ENCODE peak calls at places on chromosomes 16 and 17, in six cellular contexts. D, M, X, Y, O and B are unnamed samples.

GRCh38 chr17:40168262-40168832 is 8.9 kb upstream of the RAPGEFL1 start:
- DNase-seq in D (peak; percentile 77), M (peak; percentile 15), X (peak; percentile 59), Y (peak; percentile 41), O (peak; percentile 28), B (peak; percentile 28)

GRCh38 chr16:68079616-68080344 is 5.4 kb upstream of the NFATC3 start:
- DNase-seq in D (peak; percentile 97), M (no peak), X (peak; percentile 40), Y (peak; percentile 88), O (no peak), B (no peak)

GRCh38 chr16:26889751-26890150 is 177.0 kb upstream of the C16orf82 start:
- DNase-seq in D (no peak), M (no peak), X (no peak), Y (no peak), O (no peak), B (no peak)

GRCh38 chr17:42288985-42289862 is 926 bp downstream of the STAT5A start:
- DNase-seq in D (no peak), M (no peak), X (peak; percentile 62), Y (peak; percentile 83), O (no peak), B (no peak)

GRCh38 chr17:32993977-32994376 is 2.3 kb downstream of the SPACA3 start:
- DNase-seq in D (no peak), M (no peak), X (no peak), Y (no peak), O (no peak), B (no peak)

GRCh38 chr16:86519649-86520316 is 9.5 kb downstream of the FOXF1 start:
- DNase-seq in D (peak; percentile 48), M (no peak), X (peak; percentile 87), Y (peak; percentile 77), O (peak; percentile 63), B (no peak)

GRCh38 chr16:81608515-81609209 is 164.1 kb downstream of the CMIP start:
- DNase-seq in D (no peak), M (no peak), X (no peak), Y (peak; percentile 61), O (no peak), B (no peak)

GRCh38 chr17:76946772-76947135 is 78.5 kb downstream of the MGAT5B start:
- DNase-seq in D (no peak), M (no peak), X (no peak), Y (no peak), O (no peak), B (no peak)

GRCh38 chr17:66255112-66255511 is 25.9 kb upstream of the APOH start:
- DNase-seq in D (peak; percentile 87), M (no peak), X (no peak), Y (peak; percentile 60), O (peak; percentile 79), B (peak; percentile 23)

GRCh38 chr16:57325458-57325857 is 33.1 kb upstream of the CCL22 start:
- DNase-seq in D (peak; percentile 43), M (no peak), X (no peak), Y (no peak), O (no peak), B (no peak)

GRCh38 chr17:64336760-64337413 is 53.8 kb downstream of the PECAM1 start:
- DNase-seq in D (no peak), M (no peak), X (peak; percentile 49), Y (no peak), O (no peak), B (no peak)

GRCh38 chr17:65177901-65178300 is 40.7 kb downstream of the RGS9 start:
- DNase-seq in D (no peak), M (no peak), X (no peak), Y (no peak), O (no peak), B (no peak)

GRCh38 chr16:66519482-66519881 is 30.4 kb downstream of the TK2 start:
- DNase-seq in D (no peak), M (no peak), X (no peak), Y (no peak), O (no peak), B (no peak)

GRCh38 chr16:66521951-66522771 is 27.8 kb downstream of the TK2 start:
- DNase-seq in D (no peak), M (peak; percentile 86), X (no peak), Y (peak; percentile 53), O (peak; percentile 90), B (no peak)

GRCh38 chr16:66519974-66520373 is 29.9 kb downstream of the TK2 start:
- DNase-seq in D (no peak), M (no peak), X (no peak), Y (no peak), O (no peak), B (no peak)

GRCh38 chr16:66521227-66521626 is 28.7 kb downstream of the TK2 start:
- DNase-seq in D (no peak), M (no peak), X (no peak), Y (no peak), O (no peak), B (no peak)

GRCh38 chr16:66520406-66521194 is 29.3 kb downstream of the TK2 start:
- DNase-seq in D (no peak), M (no peak), X (no peak), Y (no peak), O (no peak), B (no peak)
- H3K4me1 ChIP-seq in D (peaks cover 30% of the 10 kb centered on the region), M (peaks cover 82% of the 10 kb centered on the region), X (peaks cover 5% of the 10 kb centered on the region), Y (peaks cover 53% of the 10 kb centered on the region), O (peaks cover 61% of the 10 kb centered on the region), B (peaks cover 30% of the 10 kb centered on the region)

DNA sequence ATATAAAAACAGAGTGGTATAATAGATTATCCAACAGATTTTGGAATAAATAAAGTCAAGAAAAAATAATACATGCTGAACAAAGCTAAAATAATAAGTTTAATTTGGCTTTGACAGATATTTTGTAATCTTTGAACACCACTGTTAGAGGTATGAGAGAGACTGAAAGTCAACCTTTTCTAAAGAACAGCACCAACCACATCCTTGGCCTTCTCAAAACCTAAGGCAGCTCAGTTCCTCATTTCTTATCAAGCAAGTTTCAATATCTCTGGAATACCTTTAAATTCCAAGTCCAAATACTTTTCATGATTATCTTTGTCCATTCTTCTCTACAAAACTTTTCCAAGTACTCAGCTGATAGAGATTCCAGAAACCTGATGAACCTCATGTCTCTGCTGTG is 1603.8 kb downstream of the CDH8 start:
- DNase-seq in D (no peak), M (no peak), X (no peak), Y (no peak), O (no peak), B (no peak)
- TF ChIP-seq ZNF274 in D (no peak), M (no peak), X (no peak), Y (no peak), O (no peak), B (no peak)

DNA sequence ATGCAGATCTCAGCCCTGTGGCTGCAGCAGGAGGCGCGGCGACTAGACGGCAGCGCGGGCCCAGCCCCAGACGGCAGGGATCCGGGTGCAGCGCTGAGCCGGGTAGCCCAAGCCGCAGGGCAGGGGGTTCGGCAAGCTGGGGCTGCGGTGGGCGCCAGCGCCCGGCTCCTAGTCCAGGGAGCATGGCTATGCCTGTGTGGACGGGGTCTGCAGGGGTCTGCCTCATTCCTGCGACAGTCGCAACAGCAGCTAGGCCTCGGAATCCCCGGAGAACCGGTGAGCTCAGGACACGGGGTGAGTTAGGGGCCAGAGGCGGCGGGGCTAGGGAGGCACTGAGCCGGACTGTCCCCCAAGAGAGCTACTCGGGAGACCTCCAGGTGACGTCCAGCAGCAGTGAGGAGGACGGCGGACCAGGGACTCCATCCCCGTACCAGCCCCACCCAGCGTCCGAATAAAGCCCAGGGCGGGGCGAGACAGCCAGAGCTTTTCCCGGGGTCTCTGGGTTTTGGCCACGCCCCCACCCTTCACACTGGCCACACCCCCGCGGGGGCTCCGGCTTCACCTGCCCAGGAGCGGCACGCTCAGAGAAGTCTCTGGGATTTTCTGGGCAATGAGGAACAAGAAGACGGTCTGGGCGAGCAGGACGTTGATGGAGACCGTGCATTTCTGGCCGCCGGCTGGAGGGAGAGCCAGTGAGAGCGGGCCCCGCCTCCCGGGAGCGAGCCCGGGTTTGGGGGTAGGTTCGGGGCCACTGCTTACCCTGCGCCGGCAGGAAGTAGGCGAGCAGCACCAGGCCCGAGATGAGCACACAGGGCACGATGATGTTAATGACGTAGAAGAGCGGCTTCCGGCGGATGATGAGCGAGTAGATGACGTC is 1.1 kb downstream of the C17orf107 start:
- DNase-seq in D (no peak), M (no peak), X (peak; percentile 91), Y (no peak), O (no peak), B (no peak)
- H3K9ac ChIP-seq in D (no peak overlapping the region), M (no peak overlapping the region), X (peak overlapping the region; percentile 27), Y (no peak overlapping the region), O (no peak overlapping the region), B (no peak overlapping the region)

GRCh38 chr17:31412511-31412910 is 21.0 kb downstream of the RAB11FIP4 start:
- DNase-seq in D (no peak), M (no peak), X (no peak), Y (no peak), O (no peak), B (no peak)
- H3K4me1 ChIP-seq in D (peaks cover 27% of the 10 kb centered on the region), M (no peaks in the 10 kb centered on the region), X (peaks cover 27% of the 10 kb centered on the region), Y (no peaks in the 10 kb centered on the region), O (no peaks in the 10 kb centered on the region), B (peaks cover 13% of the 10 kb centered on the region)